ENCODE peak calls at places on chromosomes 1 and 21, in nine cellular contexts. D, E, W, U, J, B, T, R and F are unnamed samples.

GRCh38 chr1:19080715-19081114 is 124.2 kb upstream of the IFFO2 start:
- DNase-seq in R (no peak), T (no peak), D (peak), B (no peak), W (no peak), J (no peak), E (peak), U (no peak), F (no peak)

GRCh38 chr1:79235221-79236002 is 228.9 kb upstream of the ADGRL4 start:
- DNase-seq in D (no peak), W (no peak), T (no peak), E (peak), R (no peak), J (no peak), U (no peak), B (no peak), F (no peak)

GRCh38 chr1:113811353-113811887 is 856 bp downstream of the RSBN1 start:
- DNase-seq in J (no peak), D (no peak), W (peak), R (peak), U (no peak), E (peak), T (no peak), B (no peak), F (no peak)

GRCh38 chr1:9687876-9688582 is 36.5 kb downstream of the PIK3CD start:
- DNase-seq in R (peak), W (peak), J (no peak), T (no peak), U (peak), D (peak), B (no peak), E (peak), F (no peak)

GRCh38 chr21:39676054-39676771 is 63.5 kb downstream of the B3GALT5 start:
- DNase-seq in U (peak), T (no peak), E (peak), J (no peak), W (peak), B (no peak), R (peak), D (peak), F (peak)

GRCh38 chr1:175511496-175511895 is 231.9 kb downstream of the TNR start:
- DNase-seq in B (no peak), T (no peak), U (no peak), R (no peak), E (no peak), W (no peak), D (no peak), J (no peak), F (no peak)

GRCh38 chr1:10451286-10451685 is 1.5 kb downstream of the CORT start:
- DNase-seq in T (no peak), E (peak), W (no peak), J (no peak), B (no peak), R (no peak), D (no peak), U (no peak), F (no peak)

GRCh38 chr1:162159515-162159914 is 90.0 kb downstream of the NOS1AP start:
- DNase-seq in E (no peak), T (no peak), B (no peak), U (peak), W (peak), J (peak), R (peak), D (no peak), F (peak)

GRCh38 chr1:49358036-49358435 is 581.3 kb upstream of the BEND5 start:
- DNase-seq in U (no peak), D (no peak), B (no peak), E (no peak), J (no peak), R (no peak), W (no peak), T (no peak), F (no peak)

GRCh38 chr1:69055223-69055622 is 512.5 kb upstream of the LRRC7 start:
- DNase-seq in E (peak), D (no peak), U (no peak), W (peak), J (no peak), B (no peak), T (no peak), R (peak), F (peak)

GRCh38 chr21:20856926-20857325 is 141.3 kb upstream of the NCAM2 start:
- DNase-seq in D (no peak), B (no peak), J (no peak), W (peak), T (no peak), R (peak), U (no peak), E (peak), F (peak)

GRCh38 chr1:208242186-208242585 is 2.0 kb downstream of the PLXNA2 start:
- DNase-seq in B (no peak), D (no peak), U (no peak), E (no peak), W (no peak), R (no peak), T (no peak), J (no peak), F (no peak)

GRCh38 chr1:241640867-241641542 is 836 bp upstream of the CHML start:
- DNase-seq in E (peak), R (no peak), B (no peak), W (no peak), U (no peak), T (no peak), J (peak), D (no peak), F (no peak)

GRCh38 chr1:10528066-10529014 is 53.6 kb downstream of the PEX14 start:
- DNase-seq in T (no peak), U (no peak), R (no peak), J (peak), W (no peak), E (peak), B (no peak), D (peak), F (no peak)

GRCh38 chr1:227543283-227544066 is 19.9 kb upstream of the ZNF678 start:
- DNase-seq in W (no peak), R (no peak), D (no peak), U (no peak), J (no peak), E (no peak), T (no peak), B (no peak), F (no peak)

GRCh38 chr1:204714861-204715511 is 29.4 kb upstream of the LRRN2 start:
- DNase-seq in W (no peak), B (no peak), E (peak), U (no peak), D (no peak), T (no peak), J (no peak), R (no peak), F (no peak)